ENCODE peak calls at places on chromosomes 7 and 10, in eight cellular contexts. One of them, this sample, is unnamed.

GRCh38 chr7:133139350-133139749 is 57.5 kb upstream of the CHCHD3 start:
- DNase-seq in cardiac muscle cell: peak; percentile 68
- DNase-seq in fibroblast of the conjunctiva: peak; percentile 8
- DNase-seq in left cardiac atrium: no peak
- DNase-seq in LHCN-M2: peak; percentile 62
- DNase-seq in HEK293T: peak; percentile 26
- DNase-seq in AG09309: no peak
- DNase-seq in glomerular endothelial cell: no peak
- DNase-seq in this sample: peak; percentile 21

GRCh38 chr10:70567603-70568002 is 34.9 kb downstream of the PRF1 start:
- DNase-seq in cardiac muscle cell: no peak
- DNase-seq in fibroblast of the conjunctiva: no peak
- DNase-seq in left cardiac atrium: no peak
- DNase-seq in LHCN-M2: no peak
- DNase-seq in HEK293T: no peak
- DNase-seq in AG09309: no peak
- DNase-seq in glomerular endothelial cell: no peak
- DNase-seq in this sample: no peak

GRCh38 chr10:86953747-86954680 is 3.4 kb downstream of the MMRN2 start:
- DNase-seq in cardiac muscle cell: peak; percentile 88
- DNase-seq in fibroblast of the conjunctiva: peak; percentile 69
- DNase-seq in left cardiac atrium: peak; percentile 88
- DNase-seq in LHCN-M2: no peak
- DNase-seq in HEK293T: peak; percentile 46
- DNase-seq in AG09309: no peak
- DNase-seq in glomerular endothelial cell: no peak
- DNase-seq in this sample: peak; percentile 68

GRCh38 chr7:81721428-81721827 is 48.4 kb downstream of the HGF start:
- DNase-seq in cardiac muscle cell: no peak
- DNase-seq in fibroblast of the conjunctiva: no peak
- DNase-seq in left cardiac atrium: no peak
- DNase-seq in LHCN-M2: peak; percentile 80
- DNase-seq in HEK293T: no peak
- DNase-seq in AG09309: no peak
- DNase-seq in glomerular endothelial cell: no peak
- DNase-seq in this sample: no peak

GRCh38 chr7:131972251-131972650 is 415.8 kb upstream of the PODXL start:
- DNase-seq in cardiac muscle cell: no peak
- DNase-seq in fibroblast of the conjunctiva: no peak
- DNase-seq in left cardiac atrium: no peak
- DNase-seq in LHCN-M2: no peak
- DNase-seq in HEK293T: no peak
- DNase-seq in AG09309: no peak
- DNase-seq in glomerular endothelial cell: no peak
- DNase-seq in this sample: no peak

GRCh38 chr10:11595395-11595692 is 16.1 kb downstream of the USP6NL start:
- DNase-seq in cardiac muscle cell: no peak
- DNase-seq in fibroblast of the conjunctiva: no peak
- DNase-seq in left cardiac atrium: no peak
- DNase-seq in LHCN-M2: peak; percentile 55
- DNase-seq in HEK293T: no peak
- DNase-seq in AG09309: no peak
- DNase-seq in glomerular endothelial cell: no peak
- DNase-seq in this sample: no peak

GRCh38 chr7:112592565-112592964 is 111.8 kb downstream of the LSMEM1 start:
- DNase-seq in cardiac muscle cell: no peak
- DNase-seq in fibroblast of the conjunctiva: no peak
- DNase-seq in left cardiac atrium: no peak
- DNase-seq in LHCN-M2: no peak
- DNase-seq in HEK293T: no peak
- DNase-seq in AG09309: no peak
- DNase-seq in glomerular endothelial cell: no peak
- DNase-seq in this sample: no peak

GRCh38 chr10:98446121-98446655 is 547 bp downstream of the HPS1 start:
- DNase-seq in cardiac muscle cell: peak; percentile 46
- DNase-seq in fibroblast of the conjunctiva: peak; percentile 4
- DNase-seq in left cardiac atrium: no peak
- DNase-seq in LHCN-M2: peak; percentile 46
- DNase-seq in HEK293T: peak; percentile 59
- DNase-seq in AG09309: no peak
- DNase-seq in glomerular endothelial cell: no peak
- DNase-seq in this sample: no peak

GRCh38 chr7:86643478-86644281 is at the start of gene GRM3:
- DNase-seq in cardiac muscle cell: peak; percentile 88
- DNase-seq in fibroblast of the conjunctiva: no peak
- DNase-seq in left cardiac atrium: peak; percentile 36
- DNase-seq in LHCN-M2: no peak
- DNase-seq in HEK293T: peak; percentile 83
- DNase-seq in AG09309: no peak
- DNase-seq in glomerular endothelial cell: no peak
- DNase-seq in this sample: no peak

GRCh38 chr7:455110-455928 is 64.3 kb downstream of the PDGFA start:
- DNase-seq in cardiac muscle cell: peak; percentile 71
- DNase-seq in fibroblast of the conjunctiva: no peak
- DNase-seq in left cardiac atrium: peak; percentile 83
- DNase-seq in LHCN-M2: no peak
- DNase-seq in HEK293T: peak; percentile 67
- DNase-seq in AG09309: no peak
- DNase-seq in glomerular endothelial cell: no peak
- DNase-seq in this sample: peak; percentile 50

GRCh38 chr10:30736685-30737232 is 107.2 kb upstream of the LYZL2 start:
- DNase-seq in cardiac muscle cell: no peak
- DNase-seq in fibroblast of the conjunctiva: peak; percentile 99
- DNase-seq in left cardiac atrium: peak; percentile 41
- DNase-seq in LHCN-M2: peak; percentile 99
- DNase-seq in HEK293T: no peak
- DNase-seq in AG09309: peak; percentile 99
- DNase-seq in glomerular endothelial cell: peak; percentile 87
- DNase-seq in this sample: no peak

GRCh38 chr10:34744590-34744989 is 70.5 kb downstream of the PARD3 start:
- DNase-seq in cardiac muscle cell: no peak
- DNase-seq in fibroblast of the conjunctiva: no peak
- DNase-seq in left cardiac atrium: no peak
- DNase-seq in LHCN-M2: no peak
- DNase-seq in HEK293T: no peak
- DNase-seq in AG09309: no peak
- DNase-seq in glomerular endothelial cell: no peak
- DNase-seq in this sample: no peak

GRCh38 chr7:3918576-3918975 is 617.5 kb downstream of the SDK1 start:
- DNase-seq in cardiac muscle cell: no peak
- DNase-seq in fibroblast of the conjunctiva: no peak
- DNase-seq in left cardiac atrium: no peak
- DNase-seq in LHCN-M2: no peak
- DNase-seq in HEK293T: no peak
- DNase-seq in AG09309: no peak
- DNase-seq in glomerular endothelial cell: no peak
- DNase-seq in this sample: no peak

GRCh38 chr7:16711730-16712129 is 41.8 kb upstream of the TSPAN13 start:
- DNase-seq in cardiac muscle cell: no peak
- DNase-seq in fibroblast of the conjunctiva: no peak
- DNase-seq in left cardiac atrium: no peak
- DNase-seq in LHCN-M2: peak; percentile 68
- DNase-seq in HEK293T: no peak
- DNase-seq in AG09309: no peak
- DNase-seq in glomerular endothelial cell: no peak
- DNase-seq in this sample: no peak

GRCh38 chr7:111238891-111239290 is 148.0 kb downstream of the LRRN3 start:
- DNase-seq in cardiac muscle cell: no peak
- DNase-seq in fibroblast of the conjunctiva: no peak
- DNase-seq in left cardiac atrium: no peak
- DNase-seq in LHCN-M2: no peak
- DNase-seq in HEK293T: no peak
- DNase-seq in AG09309: no peak
- DNase-seq in glomerular endothelial cell: no peak
- DNase-seq in this sample: no peak

GRCh38 chr7:46810986-46811385 is 770.9 kb downstream of the TNS3 start:
- DNase-seq in cardiac muscle cell: no peak
- DNase-seq in fibroblast of the conjunctiva: no peak
- DNase-seq in left cardiac atrium: no peak
- DNase-seq in LHCN-M2: peak; percentile 46
- DNase-seq in HEK293T: no peak
- DNase-seq in AG09309: no peak
- DNase-seq in glomerular endothelial cell: no peak
- DNase-seq in this sample: no peak

GRCh38 chr10:100890696-100891271 is 22.0 kb upstream of the SLF2 start:
- DNase-seq in cardiac muscle cell: no peak
- DNase-seq in fibroblast of the conjunctiva: peak; percentile 91
- DNase-seq in left cardiac atrium: no peak
- DNase-seq in LHCN-M2: peak; percentile 100
- DNase-seq in HEK293T: no peak
- DNase-seq in AG09309: peak; percentile 95
- DNase-seq in glomerular endothelial cell: peak; percentile 68
- DNase-seq in this sample: peak; percentile 83

GRCh38 chr10:90857635-90858488 is at the start of gene HTR7:
- DNase-seq in cardiac muscle cell: peak; percentile 73
- DNase-seq in fibroblast of the conjunctiva: no peak
- DNase-seq in left cardiac atrium: peak; percentile 46
- DNase-seq in LHCN-M2: peak; percentile 58
- DNase-seq in HEK293T: peak; percentile 77
- DNase-seq in AG09309: no peak
- DNase-seq in glomerular endothelial cell: no peak
- DNase-seq in this sample: no peak

GRCh38 chr7:19470031-19470430 is 238.8 kb downstream of the POLR1F start:
- DNase-seq in cardiac muscle cell: no peak
- DNase-seq in fibroblast of the conjunctiva: no peak
- DNase-seq in left cardiac atrium: no peak
- DNase-seq in LHCN-M2: peak; percentile 80
- DNase-seq in HEK293T: no peak
- DNase-seq in AG09309: no peak
- DNase-seq in glomerular endothelial cell: no peak
- DNase-seq in this sample: no peak

GRCh38 chr10:55370021-55370420 is 569.0 kb upstream of the PCDH15 start:
- DNase-seq in cardiac muscle cell: no peak
- DNase-seq in fibroblast of the conjunctiva: no peak
- DNase-seq in left cardiac atrium: no peak
- DNase-seq in LHCN-M2: no peak
- DNase-seq in HEK293T: peak; percentile 9
- DNase-seq in AG09309: peak; percentile 14
- DNase-seq in glomerular endothelial cell: no peak
- DNase-seq in this sample: no peak

GRCh38 chr10:47261121-47261520 is 38.9 kb upstream of the GDF10 start:
- DNase-seq in cardiac muscle cell: no peak
- DNase-seq in fibroblast of the conjunctiva: no peak
- DNase-seq in left cardiac atrium: no peak
- DNase-seq in LHCN-M2: no peak
- DNase-seq in HEK293T: no peak
- DNase-seq in AG09309: no peak
- DNase-seq in glomerular endothelial cell: no peak
- DNase-seq in this sample: no peak

GRCh38 chr7:29623976-29624375 is 60.3 kb downstream of the PRR15 start:
- DNase-seq in cardiac muscle cell: no peak
- DNase-seq in fibroblast of the conjunctiva: no peak
- DNase-seq in left cardiac atrium: no peak
- DNase-seq in LHCN-M2: no peak
- DNase-seq in HEK293T: no peak
- DNase-seq in AG09309: no peak
- DNase-seq in glomerular endothelial cell: no peak
- DNase-seq in this sample: no peak

GRCh38 chr10:30898964-30899363 is 132.7 kb downstream of the ZNF438 start:
- DNase-seq in cardiac muscle cell: no peak
- DNase-seq in fibroblast of the conjunctiva: no peak
- DNase-seq in left cardiac atrium: no peak
- DNase-seq in LHCN-M2: no peak
- DNase-seq in HEK293T: no peak
- DNase-seq in AG09309: no peak
- DNase-seq in glomerular endothelial cell: no peak
- DNase-seq in this sample: no peak

GRCh38 chr10:133201948-133202725 is 27.9 kb upstream of the UTF1 start:
- DNase-seq in cardiac muscle cell: no peak
- DNase-seq in fibroblast of the conjunctiva: no peak
- DNase-seq in left cardiac atrium: no peak
- DNase-seq in LHCN-M2: no peak
- DNase-seq in HEK293T: no peak
- DNase-seq in AG09309: no peak
- DNase-seq in glomerular endothelial cell: no peak
- DNase-seq in this sample: no peak

GRCh38 chr7:37027104-37027503 is 302.8 kb upstream of the AOAH start:
- DNase-seq in cardiac muscle cell: no peak
- DNase-seq in fibroblast of the conjunctiva: no peak
- DNase-seq in left cardiac atrium: no peak
- DNase-seq in LHCN-M2: no peak
- DNase-seq in HEK293T: no peak
- DNase-seq in AG09309: no peak
- DNase-seq in glomerular endothelial cell: no peak
- DNase-seq in this sample: no peak

GRCh38 chr7:85554294-85554877 is 367.5 kb upstream of the SEMA3D start:
- DNase-seq in cardiac muscle cell: peak; percentile 70
- DNase-seq in fibroblast of the conjunctiva: peak; percentile 79
- DNase-seq in left cardiac atrium: no peak
- DNase-seq in LHCN-M2: peak; percentile 51
- DNase-seq in HEK293T: peak; percentile 31
- DNase-seq in AG09309: peak; percentile 66
- DNase-seq in glomerular endothelial cell: peak; percentile 41
- DNase-seq in this sample: peak; percentile 65

GRCh38 chr7:108497082-108497725 is 28.7 kb downstream of the PNPLA8 start:
- DNase-seq in cardiac muscle cell: peak; percentile 54
- DNase-seq in fibroblast of the conjunctiva: peak; percentile 38
- DNase-seq in left cardiac atrium: peak; percentile 29
- DNase-seq in LHCN-M2: peak; percentile 59
- DNase-seq in HEK293T: peak; percentile 44
- DNase-seq in AG09309: no peak
- DNase-seq in glomerular endothelial cell: no peak
- DNase-seq in this sample: peak; percentile 53

GRCh38 chr7:150973571-150974451 is 4.3 kb downstream of the KCNH2 start:
- DNase-seq in cardiac muscle cell: no peak
- DNase-seq in fibroblast of the conjunctiva: no peak
- DNase-seq in left cardiac atrium: no peak
- DNase-seq in LHCN-M2: no peak
- DNase-seq in HEK293T: no peak
- DNase-seq in AG09309: no peak
- DNase-seq in glomerular endothelial cell: no peak
- DNase-seq in this sample: no peak

GRCh38 chr7:134452991-134453473 is 5.9 kb downstream of the AKR1B1 start:
- DNase-seq in cardiac muscle cell: no peak
- DNase-seq in fibroblast of the conjunctiva: no peak
- DNase-seq in left cardiac atrium: no peak
- DNase-seq in LHCN-M2: no peak
- DNase-seq in HEK293T: no peak
- DNase-seq in AG09309: no peak
- DNase-seq in glomerular endothelial cell: no peak
- DNase-seq in this sample: no peak

GRCh38 chr10:24953350-24954074 is 1.1 kb upstream of the PRTFDC1 start:
- DNase-seq in cardiac muscle cell: no peak
- DNase-seq in fibroblast of the conjunctiva: peak; percentile 75
- DNase-seq in left cardiac atrium: peak; percentile 32
- DNase-seq in LHCN-M2: no peak
- DNase-seq in HEK293T: no peak
- DNase-seq in AG09309: peak; percentile 46
- DNase-seq in glomerular endothelial cell: no peak
- DNase-seq in this sample: no peak

GRCh38 chr10:132536241-132536963 is 1.2 kb upstream of the INPP5A start:
- DNase-seq in cardiac muscle cell: peak; percentile 51
- DNase-seq in fibroblast of the conjunctiva: no peak
- DNase-seq in left cardiac atrium: no peak
- DNase-seq in LHCN-M2: no peak
- DNase-seq in HEK293T: no peak
- DNase-seq in AG09309: no peak
- DNase-seq in glomerular endothelial cell: no peak
- DNase-seq in this sample: no peak

GRCh38 chr10:69896601-69897000 is 94.9 kb downstream of the COL13A1 start:
- DNase-seq in cardiac muscle cell: no peak
- DNase-seq in fibroblast of the conjunctiva: no peak
- DNase-seq in left cardiac atrium: no peak
- DNase-seq in LHCN-M2: no peak
- DNase-seq in HEK293T: no peak
- DNase-seq in AG09309: no peak
- DNase-seq in glomerular endothelial cell: no peak
- DNase-seq in this sample: no peak

GRCh38 chr7:112238330-112238729 is 31.8 kb downstream of the ZNF277 start:
- DNase-seq in cardiac muscle cell: no peak
- DNase-seq in fibroblast of the conjunctiva: no peak
- DNase-seq in left cardiac atrium: no peak
- DNase-seq in LHCN-M2: no peak
- DNase-seq in HEK293T: no peak
- DNase-seq in AG09309: no peak
- DNase-seq in glomerular endothelial cell: no peak
- DNase-seq in this sample: no peak

GRCh38 chr10:21208666-21209316 is 311.7 kb upstream of the NEBL start:
- DNase-seq in cardiac muscle cell: no peak
- DNase-seq in fibroblast of the conjunctiva: no peak
- DNase-seq in left cardiac atrium: no peak
- DNase-seq in LHCN-M2: no peak
- DNase-seq in HEK293T: no peak
- DNase-seq in AG09309: no peak
- DNase-seq in glomerular endothelial cell: no peak
- DNase-seq in this sample: no peak